ENCODE peak calls at places on chromosomes 13 and 19, in ten cellular contexts. One of them, this sample, is unnamed.

GRCh38 chr19:19613456-19613855 is 5.0 kb downstream of the PBX4 start:
- DNase-seq in endothelial cell: no peak
- DNase-seq in adrenal gland: no peak
- DNase-seq in coronary artery: no peak
- DNase-seq in keratinocyte: peak; percentile 63
- DNase-seq in progenitor cell of endocrine pancreas: no peak
- DNase-seq in Calu3: no peak
- DNase-seq in IMR-90: no peak
- DNase-seq in kidney epithelial cell: no peak
- DNase-seq in brain microvascular endothelial cell: no peak
- DNase-seq in this sample: peak; percentile 11

GRCh38 chr13:28528388-28528787 is 33.5 kb upstream of the FLT1 start:
- DNase-seq in endothelial cell: no peak
- DNase-seq in adrenal gland: no peak
- DNase-seq in coronary artery: no peak
- DNase-seq in keratinocyte: no peak
- DNase-seq in progenitor cell of endocrine pancreas: no peak
- DNase-seq in Calu3: no peak
- DNase-seq in IMR-90: no peak
- DNase-seq in kidney epithelial cell: no peak
- DNase-seq in brain microvascular endothelial cell: no peak
- DNase-seq in this sample: no peak

GRCh38 chr19:7637374-7638256 is 705 bp downstream of the STXBP2 start:
- DNase-seq in endothelial cell: no peak
- DNase-seq in adrenal gland: peak; percentile 60
- DNase-seq in coronary artery: no peak
- DNase-seq in keratinocyte: no peak
- DNase-seq in progenitor cell of endocrine pancreas: no peak
- DNase-seq in Calu3: peak; percentile 53
- DNase-seq in IMR-90: no peak
- DNase-seq in kidney epithelial cell: no peak
- DNase-seq in brain microvascular endothelial cell: no peak
- DNase-seq in this sample: no peak

GRCh38 chr19:34556500-34556899 is 74.9 kb downstream of the WTIP start:
- DNase-seq in endothelial cell: peak; percentile 67
- DNase-seq in adrenal gland: no peak
- DNase-seq in coronary artery: no peak
- DNase-seq in keratinocyte: no peak
- DNase-seq in progenitor cell of endocrine pancreas: no peak
- DNase-seq in Calu3: peak; percentile 60
- DNase-seq in IMR-90: no peak
- DNase-seq in kidney epithelial cell: no peak
- DNase-seq in brain microvascular endothelial cell: peak; percentile 34
- DNase-seq in this sample: no peak

GRCh38 chr13:36530861-36531590 is 98.7 kb downstream of the CCNA1 start:
- DNase-seq in endothelial cell: no peak
- DNase-seq in adrenal gland: no peak
- DNase-seq in coronary artery: no peak
- DNase-seq in keratinocyte: no peak
- DNase-seq in progenitor cell of endocrine pancreas: no peak
- DNase-seq in Calu3: no peak
- DNase-seq in IMR-90: no peak
- DNase-seq in kidney epithelial cell: no peak
- DNase-seq in brain microvascular endothelial cell: no peak
- DNase-seq in this sample: no peak

GRCh38 chr13:98468352-98468751 is 108.6 kb downstream of the STK24 start:
- DNase-seq in endothelial cell: no peak
- DNase-seq in adrenal gland: no peak
- DNase-seq in coronary artery: no peak
- DNase-seq in keratinocyte: no peak
- DNase-seq in progenitor cell of endocrine pancreas: no peak
- DNase-seq in Calu3: no peak
- DNase-seq in IMR-90: no peak
- DNase-seq in kidney epithelial cell: no peak
- DNase-seq in brain microvascular endothelial cell: no peak
- DNase-seq in this sample: no peak

GRCh38 chr19:46426035-46426505 is 2.7 kb downstream of the PNMA8C start:
- DNase-seq in endothelial cell: no peak
- DNase-seq in adrenal gland: no peak
- DNase-seq in coronary artery: no peak
- DNase-seq in keratinocyte: no peak
- DNase-seq in progenitor cell of endocrine pancreas: no peak
- DNase-seq in Calu3: peak; percentile 65
- DNase-seq in IMR-90: no peak
- DNase-seq in kidney epithelial cell: peak; percentile 55
- DNase-seq in brain microvascular endothelial cell: no peak
- DNase-seq in this sample: no peak

GRCh38 chr19:39870171-39870971 is 24.2 kb upstream of the FBL start:
- DNase-seq in endothelial cell: no peak
- DNase-seq in adrenal gland: no peak
- DNase-seq in coronary artery: no peak
- DNase-seq in keratinocyte: no peak
- DNase-seq in progenitor cell of endocrine pancreas: no peak
- DNase-seq in Calu3: no peak
- DNase-seq in IMR-90: no peak
- DNase-seq in kidney epithelial cell: no peak
- DNase-seq in brain microvascular endothelial cell: no peak
- DNase-seq in this sample: no peak

GRCh38 chr19:47601180-47601904 is 7.6 kb upstream of the BICRA start:
- DNase-seq in endothelial cell: no peak
- DNase-seq in adrenal gland: no peak
- DNase-seq in coronary artery: no peak
- DNase-seq in keratinocyte: no peak
- DNase-seq in progenitor cell of endocrine pancreas: no peak
- DNase-seq in Calu3: peak; percentile 73
- DNase-seq in IMR-90: no peak
- DNase-seq in kidney epithelial cell: no peak
- DNase-seq in brain microvascular endothelial cell: no peak
- DNase-seq in this sample: no peak

GRCh38 chr13:111944171-111944583 is 122.8 kb upstream of the SOX1 start:
- DNase-seq in endothelial cell: no peak
- DNase-seq in adrenal gland: no peak
- DNase-seq in coronary artery: no peak
- DNase-seq in keratinocyte: no peak
- DNase-seq in progenitor cell of endocrine pancreas: no peak
- DNase-seq in Calu3: no peak
- DNase-seq in IMR-90: no peak
- DNase-seq in kidney epithelial cell: no peak
- DNase-seq in brain microvascular endothelial cell: no peak
- DNase-seq in this sample: no peak

DNA sequence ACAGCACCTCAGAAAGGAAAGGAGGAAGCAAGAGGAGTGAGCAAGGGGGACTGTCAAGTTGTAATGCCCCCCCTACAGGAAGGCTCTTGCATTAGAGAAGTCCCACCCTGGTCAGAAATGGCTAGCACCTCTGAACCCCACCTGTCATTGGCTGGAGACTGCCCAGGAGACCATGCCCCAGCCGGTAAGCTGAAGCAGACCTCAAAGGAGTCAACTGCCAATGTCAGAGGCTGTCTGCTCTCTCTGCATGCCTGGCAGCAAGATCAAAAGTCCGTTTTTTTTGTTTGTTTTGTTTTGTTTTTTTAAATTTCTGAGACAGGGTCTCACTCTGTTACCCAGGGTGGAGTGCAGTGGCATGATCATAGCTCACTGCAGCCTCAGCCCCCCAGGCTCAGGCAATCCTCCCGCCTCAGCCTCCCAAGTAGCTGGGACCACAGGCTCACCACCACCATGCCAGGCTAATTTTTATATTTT is 8.1 kb upstream of the BCL3 start:
- DNase-seq in endothelial cell: no peak
- DNase-seq in adrenal gland: no peak
- DNase-seq in coronary artery: no peak
- DNase-seq in keratinocyte: no peak
- DNase-seq in progenitor cell of endocrine pancreas: no peak
- DNase-seq in Calu3: no peak
- DNase-seq in IMR-90: no peak
- DNase-seq in kidney epithelial cell: no peak
- DNase-seq in brain microvascular endothelial cell: no peak
- DNase-seq in this sample: no peak
- TF ChIP-seq CTCF in endothelial cell: no peak
- TF ChIP-seq CTCF in adrenal gland: no peak
- TF ChIP-seq CTCF in coronary artery: no peak
- TF ChIP-seq CTCF in keratinocyte: no peak
- TF ChIP-seq CTCF in progenitor cell of endocrine pancreas: peak; percentile 13
- TF ChIP-seq CTCF in Calu3: no peak
- TF ChIP-seq CTCF in IMR-90: peak; percentile 16
- TF ChIP-seq CTCF in kidney epithelial cell: peak; percentile 21
- TF ChIP-seq CTCF in brain microvascular endothelial cell: peak; percentile 42
- TF ChIP-seq CTCF in this sample: peak; percentile 34

GRCh38 chr19:18060472-18060871 is 26.3 kb downstream of the IL12RB1 start:
- DNase-seq in endothelial cell: no peak
- DNase-seq in adrenal gland: no peak
- DNase-seq in coronary artery: no peak
- DNase-seq in keratinocyte: no peak
- DNase-seq in progenitor cell of endocrine pancreas: no peak
- DNase-seq in Calu3: no peak
- DNase-seq in IMR-90: no peak
- DNase-seq in kidney epithelial cell: no peak
- DNase-seq in brain microvascular endothelial cell: no peak
- DNase-seq in this sample: no peak

GRCh38 chr19:18062043-18062442 is 24.7 kb downstream of the IL12RB1 start:
- DNase-seq in endothelial cell: no peak
- DNase-seq in adrenal gland: no peak
- DNase-seq in coronary artery: no peak
- DNase-seq in keratinocyte: no peak
- DNase-seq in progenitor cell of endocrine pancreas: no peak
- DNase-seq in Calu3: no peak
- DNase-seq in IMR-90: no peak
- DNase-seq in kidney epithelial cell: no peak
- DNase-seq in brain microvascular endothelial cell: no peak
- DNase-seq in this sample: no peak

GRCh38 chr19:18065173-18065495 is 21.6 kb downstream of the IL12RB1 start:
- DNase-seq in endothelial cell: no peak
- DNase-seq in adrenal gland: no peak
- DNase-seq in coronary artery: no peak
- DNase-seq in keratinocyte: no peak
- DNase-seq in progenitor cell of endocrine pancreas: no peak
- DNase-seq in Calu3: no peak
- DNase-seq in IMR-90: no peak
- DNase-seq in kidney epithelial cell: no peak
- DNase-seq in brain microvascular endothelial cell: no peak
- DNase-seq in this sample: no peak

GRCh38 chr19:18059902-18060301 is 26.8 kb downstream of the IL12RB1 start:
- DNase-seq in endothelial cell: no peak
- DNase-seq in adrenal gland: no peak
- DNase-seq in coronary artery: no peak
- DNase-seq in keratinocyte: no peak
- DNase-seq in progenitor cell of endocrine pancreas: no peak
- DNase-seq in Calu3: no peak
- DNase-seq in IMR-90: no peak
- DNase-seq in kidney epithelial cell: no peak
- DNase-seq in brain microvascular endothelial cell: no peak
- DNase-seq in this sample: no peak

DNA sequence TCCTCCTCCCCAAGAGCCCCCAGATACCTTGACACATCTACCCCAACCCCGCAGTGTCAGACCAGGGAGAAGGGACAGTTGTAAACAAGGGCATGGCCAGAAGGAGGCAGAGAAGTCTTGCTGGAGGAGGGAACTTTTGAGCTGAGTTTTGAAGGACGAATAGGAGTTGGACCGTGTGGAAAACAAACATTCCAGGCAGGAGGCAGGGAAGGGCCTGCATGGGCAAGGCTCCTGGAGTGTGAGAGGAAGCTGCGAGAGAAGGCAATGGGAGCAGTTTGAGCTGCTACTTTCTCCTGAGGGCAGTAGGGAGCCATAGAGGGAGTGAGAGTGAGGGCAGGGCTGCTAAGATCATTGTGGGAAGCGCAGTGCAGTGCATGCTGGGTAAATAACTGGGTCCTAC is 23.3 kb downstream of the IL12RB1 start:
- DNase-seq in endothelial cell: peak; percentile 33
- DNase-seq in adrenal gland: no peak
- DNase-seq in coronary artery: no peak
- DNase-seq in keratinocyte: no peak
- DNase-seq in progenitor cell of endocrine pancreas: peak; percentile 23
- DNase-seq in Calu3: no peak
- DNase-seq in IMR-90: no peak
- DNase-seq in kidney epithelial cell: no peak
- DNase-seq in brain microvascular endothelial cell: no peak
- DNase-seq in this sample: no peak
- TF ChIP-seq CTCF in endothelial cell: peak; percentile 22
- TF ChIP-seq CTCF in adrenal gland: no peak
- TF ChIP-seq CTCF in coronary artery: no peak
- TF ChIP-seq CTCF in keratinocyte: no peak
- TF ChIP-seq CTCF in progenitor cell of endocrine pancreas: peak; percentile 42
- TF ChIP-seq CTCF in Calu3: no peak
- TF ChIP-seq CTCF in IMR-90: no peak
- TF ChIP-seq CTCF in kidney epithelial cell: no peak
- TF ChIP-seq CTCF in brain microvascular endothelial cell: peak; percentile 47
- TF ChIP-seq CTCF in this sample: no peak

GRCh38 chr13:113110048-113110851 is 4.7 kb downstream of the F7 start:
- DNase-seq in endothelial cell: no peak
- DNase-seq in adrenal gland: no peak
- DNase-seq in coronary artery: no peak
- DNase-seq in keratinocyte: no peak
- DNase-seq in progenitor cell of endocrine pancreas: no peak
- DNase-seq in Calu3: no peak
- DNase-seq in IMR-90: no peak
- DNase-seq in kidney epithelial cell: no peak
- DNase-seq in brain microvascular endothelial cell: no peak
- DNase-seq in this sample: no peak
- TF ChIP-seq CTCF in endothelial cell: no peak
- TF ChIP-seq CTCF in adrenal gland: no peak
- TF ChIP-seq CTCF in coronary artery: no peak
- TF ChIP-seq CTCF in keratinocyte: no peak
- TF ChIP-seq CTCF in progenitor cell of endocrine pancreas: no peak
- TF ChIP-seq CTCF in Calu3: no peak
- TF ChIP-seq CTCF in IMR-90: no peak
- TF ChIP-seq CTCF in kidney epithelial cell: no peak
- TF ChIP-seq CTCF in brain microvascular endothelial cell: no peak
- TF ChIP-seq CTCF in this sample: no peak

GRCh38 chr19:51627491-51628138 is 2.6 kb downstream of the SIGLEC5 start:
- DNase-seq in endothelial cell: no peak
- DNase-seq in adrenal gland: no peak
- DNase-seq in coronary artery: no peak
- DNase-seq in keratinocyte: no peak
- DNase-seq in progenitor cell of endocrine pancreas: no peak
- DNase-seq in Calu3: no peak
- DNase-seq in IMR-90: no peak
- DNase-seq in kidney epithelial cell: no peak
- DNase-seq in brain microvascular endothelial cell: no peak
- DNase-seq in this sample: no peak

GRCh38 chr19:51626675-51627074 is 3.5 kb downstream of the SIGLEC5 start:
- DNase-seq in endothelial cell: no peak
- DNase-seq in adrenal gland: no peak
- DNase-seq in coronary artery: no peak
- DNase-seq in keratinocyte: no peak
- DNase-seq in progenitor cell of endocrine pancreas: no peak
- DNase-seq in Calu3: no peak
- DNase-seq in IMR-90: no peak
- DNase-seq in kidney epithelial cell: no peak
- DNase-seq in brain microvascular endothelial cell: no peak
- DNase-seq in this sample: no peak

GRCh38 chr19:51632126-51632525 is 1.9 kb upstream of the SIGLEC5 start:
- DNase-seq in endothelial cell: no peak
- DNase-seq in adrenal gland: no peak
- DNase-seq in coronary artery: no peak
- DNase-seq in keratinocyte: no peak
- DNase-seq in progenitor cell of endocrine pancreas: no peak
- DNase-seq in Calu3: no peak
- DNase-seq in IMR-90: no peak
- DNase-seq in kidney epithelial cell: no peak
- DNase-seq in brain microvascular endothelial cell: no peak
- DNase-seq in this sample: no peak

GRCh38 chr19:51628153-51628939 is 1.9 kb downstream of the SIGLEC5 start:
- DNase-seq in endothelial cell: no peak
- DNase-seq in adrenal gland: no peak
- DNase-seq in coronary artery: no peak
- DNase-seq in keratinocyte: no peak
- DNase-seq in progenitor cell of endocrine pancreas: no peak
- DNase-seq in Calu3: no peak
- DNase-seq in IMR-90: no peak
- DNase-seq in kidney epithelial cell: no peak
- DNase-seq in brain microvascular endothelial cell: no peak
- DNase-seq in this sample: no peak
- TF ChIP-seq CTCF in endothelial cell: no peak
- TF ChIP-seq CTCF in adrenal gland: no peak
- TF ChIP-seq CTCF in coronary artery: no peak
- TF ChIP-seq CTCF in keratinocyte: no peak
- TF ChIP-seq CTCF in progenitor cell of endocrine pancreas: no peak
- TF ChIP-seq CTCF in Calu3: no peak
- TF ChIP-seq CTCF in IMR-90: no peak
- TF ChIP-seq CTCF in kidney epithelial cell: no peak
- TF ChIP-seq CTCF in brain microvascular endothelial cell: no peak
- TF ChIP-seq CTCF in this sample: no peak

This sample was measured in HFFc6.